ENCODE peak calls at places on chromosomes 2 and 18, in seven cellular contexts. Q is cardiac muscle cell, C is body of pancreas, R is PC-3, I is fibroblast of lung, G is left ventricle myocardium inferior, K is neural progenitor cell. V is an unnamed sample. For H3K4me1, the result is how much of the 10 kb centered on the place peaks cover.

GRCh38 chr2:12721571-12722444 is 5.1 kb downstream of the TRIB2 start:
- DNase-seq in Q (no peak), R (no peak), I (peak), C (no peak), K (peak), G (no peak), V (peak)

GRCh38 chr2:139946690-139947089 is 1166.5 kb upstream of the NXPH2 start:
- DNase-seq in C (no peak), I (no peak), Q (no peak), R (peak), K (peak), G (no peak), V (peak)

GRCh38 chr2:69817739-69818494 is 11.5 kb upstream of the GMCL1 start:
- DNase-seq in Q (peak), I (no peak), C (no peak), G (no peak), K (no peak), R (no peak), V (no peak)

GRCh38 chr2:59383473-59383872 is 1142.3 kb upstream of the FANCL start:
- DNase-seq in R (no peak), C (no peak), G (no peak), K (no peak), Q (no peak), I (no peak), V (no peak)

GRCh38 chr18:54822872-54823845 is 5.1 kb upstream of the RAB27B start:
- DNase-seq in K (no peak), R (peak), G (no peak), Q (no peak), C (no peak), I (peak), V (no peak)

GRCh38 chr2:182597570-182597969 is 118.5 kb upstream of the DNAJC10 start:
- DNase-seq in K (no peak), I (peak), G (no peak), C (no peak), Q (no peak), R (no peak), V (no peak)

GRCh38 chr18:79058007-79058406 is 11.2 kb upstream of the ATP9B start:
- DNase-seq in Q (no peak), G (no peak), R (no peak), I (no peak), K (no peak), C (no peak), V (no peak)

GRCh38 chr2:69464575-69464974 is 27.3 kb upstream of the NFU1 start:
- DNase-seq in C (peak), R (no peak), G (peak), Q (no peak), I (no peak), K (no peak), V (peak)

GRCh38 chr2:190088917-190089316 is 26.4 kb upstream of the MSTN start:
- DNase-seq in G (no peak), R (peak), K (peak), C (peak), Q (peak), I (peak), V (peak)

GRCh38 chr2:148645925-148646559 is 1.5 kb downstream of the EPC2 start:
- DNase-seq in C (peak), R (peak), G (no peak), Q (peak), I (peak), K (peak), V (peak)

GRCh38 chr2:217683096-217683870 is 319.5 kb downstream of the TNS1 start:
- DNase-seq in Q (no peak), I (no peak), C (no peak), K (no peak), G (no peak), R (no peak), V (no peak)

GRCh38 chr2:216281316-216281715 is 91.0 kb downstream of the MARCHF4 start:
- DNase-seq in I (no peak), R (no peak), C (no peak), G (no peak), Q (no peak), K (peak), V (no peak)

GRCh38 chr2:186683341-186683740 is 10.5 kb upstream of the FAM171B start:
- DNase-seq in R (no peak), I (peak), K (no peak), G (no peak), Q (no peak), C (no peak), V (no peak)

GRCh38 chr2:83782122-83782521 is 677.0 kb downstream of the SUCLG1 start:
- DNase-seq in Q (no peak), K (no peak), C (no peak), R (no peak), I (no peak), G (no peak), V (no peak)

DNA sequence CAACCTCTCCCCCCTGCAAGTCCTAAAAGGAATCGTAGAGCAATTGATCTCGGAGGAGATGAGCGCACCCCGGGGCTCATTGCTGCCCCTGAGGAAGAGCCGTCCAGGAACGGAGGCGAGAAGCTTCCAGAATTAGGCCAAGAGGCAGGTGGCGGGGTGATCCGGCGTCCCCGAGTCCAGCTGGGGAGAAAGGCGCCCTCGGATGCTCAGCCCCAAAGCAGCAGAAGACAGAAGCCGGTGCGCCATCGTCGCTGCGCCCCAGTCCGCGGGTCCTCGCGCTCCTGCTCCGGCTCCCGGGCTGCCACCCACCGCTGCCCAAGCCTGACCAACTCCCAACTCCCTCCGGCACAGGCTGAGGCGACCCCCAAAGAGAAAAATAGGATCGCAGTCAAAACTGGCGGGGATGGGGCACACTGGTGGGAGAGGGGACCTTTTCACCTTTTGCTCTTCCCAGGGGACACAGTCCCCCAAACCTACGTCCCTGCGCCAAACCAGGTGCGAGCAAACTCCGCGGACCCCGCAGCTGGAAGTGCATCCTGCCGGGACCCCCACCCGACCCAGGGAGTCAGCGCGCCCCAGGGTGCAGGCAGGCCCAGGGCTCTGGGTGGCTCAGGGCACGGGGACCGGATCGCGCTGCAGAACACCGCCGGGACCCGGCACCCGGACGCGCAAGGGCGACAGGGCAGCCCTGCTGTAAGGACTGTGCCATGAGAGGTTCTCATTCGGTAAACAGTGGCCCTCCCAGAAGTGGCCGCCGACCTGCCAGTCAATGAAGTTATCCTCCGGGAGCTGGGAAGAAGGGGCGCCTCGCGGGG is 8.5 kb upstream of the MEIS1 start:
- DNase-seq in Q (peak), R (no peak), I (no peak), K (peak), C (no peak), G (no peak), V (no peak)
- H3K4me3 ChIP-seq in Q (peak), R (no peak), I (peak), K (peak), C (peak), G (peak), V (peak)

GRCh38 chr2:33136056-33136455 is 189.3 kb downstream of the LTBP1 start:
- DNase-seq in K (no peak), G (no peak), Q (no peak), C (no peak), I (no peak), R (peak), V (no peak)

GRCh38 chr2:33133436-33133835 is 186.7 kb downstream of the LTBP1 start:
- DNase-seq in G (peak), C (no peak), Q (no peak), R (no peak), I (peak), K (no peak), V (no peak)

GRCh38 chr2:33135645-33136044 is 188.9 kb downstream of the LTBP1 start:
- DNase-seq in I (peak), G (no peak), R (no peak), Q (no peak), C (no peak), K (no peak), V (no peak)

GRCh38 chr2:33134764-33135560 is 188.2 kb downstream of the LTBP1 start:
- DNase-seq in K (no peak), Q (no peak), I (no peak), C (no peak), G (no peak), R (peak), V (no peak)

DNA sequence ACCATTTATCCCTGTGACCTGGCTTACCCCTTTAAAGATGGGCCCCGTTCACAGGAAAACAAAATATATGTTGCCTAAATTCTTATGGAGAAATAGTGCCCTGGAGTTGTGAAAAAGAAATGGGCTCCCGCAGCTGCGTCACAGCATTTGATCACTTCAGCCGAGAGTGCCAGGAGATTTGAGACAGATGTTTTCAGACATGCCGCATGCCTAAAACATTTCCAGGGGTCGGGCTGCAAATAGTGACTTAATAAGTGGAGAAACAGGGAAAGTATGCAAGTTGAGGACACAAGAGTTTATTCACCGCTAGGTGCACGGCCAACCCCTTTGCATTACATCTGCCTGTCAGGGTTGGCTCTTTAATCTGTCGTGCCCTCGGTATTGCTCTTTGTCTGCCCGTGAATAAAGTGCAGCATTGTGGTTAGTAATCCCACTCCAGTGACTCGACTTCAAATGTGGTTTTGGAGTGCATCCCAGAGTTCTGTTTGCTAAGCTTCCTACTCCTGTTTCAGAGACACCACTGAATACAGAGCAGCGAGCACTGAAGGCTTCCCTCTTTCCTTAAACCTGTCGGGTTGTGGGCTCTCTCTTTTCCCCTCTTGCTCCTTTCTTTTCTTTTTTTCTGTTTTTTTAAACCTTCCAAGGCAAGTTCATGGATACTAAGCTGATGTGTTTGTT is 187.5 kb downstream of the LTBP1 start:
- DNase-seq in R (peak), Q (peak), K (peak), I (peak), G (peak), C (peak), V (peak)
- H3K4me1 ChIP-seq in R (half or more), Q (under half), K (under half), I (under half), G (half or more), C (under half), V (under half)

DNA sequence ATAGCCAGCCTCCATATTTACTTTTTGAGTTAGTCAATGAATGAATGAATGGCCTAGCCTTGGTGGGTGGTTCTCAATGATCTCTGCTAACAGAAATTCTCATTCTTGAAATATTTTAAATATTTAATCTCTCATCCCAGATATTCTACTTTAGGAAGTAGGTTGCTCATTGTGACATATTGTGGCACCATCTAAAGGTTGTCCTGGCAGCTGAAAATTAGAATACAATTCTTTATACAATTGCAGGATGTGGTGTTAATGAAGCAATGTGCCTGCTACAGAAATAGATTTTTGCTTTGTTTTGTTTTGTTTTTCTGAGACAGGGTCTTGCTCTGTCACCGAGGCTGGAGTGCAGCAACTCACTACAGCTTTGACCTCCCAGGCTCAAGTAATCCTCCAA is 35.8 kb downstream of the SCG2 start:
- DNase-seq in Q (no peak), R (no peak), G (no peak), I (no peak), C (no peak), K (no peak), V (no peak)
- H3K4me3 ChIP-seq in Q (no peak), R (no peak), G (no peak), I (no peak), C (no peak), K (no peak), V (no peak)

DNA sequence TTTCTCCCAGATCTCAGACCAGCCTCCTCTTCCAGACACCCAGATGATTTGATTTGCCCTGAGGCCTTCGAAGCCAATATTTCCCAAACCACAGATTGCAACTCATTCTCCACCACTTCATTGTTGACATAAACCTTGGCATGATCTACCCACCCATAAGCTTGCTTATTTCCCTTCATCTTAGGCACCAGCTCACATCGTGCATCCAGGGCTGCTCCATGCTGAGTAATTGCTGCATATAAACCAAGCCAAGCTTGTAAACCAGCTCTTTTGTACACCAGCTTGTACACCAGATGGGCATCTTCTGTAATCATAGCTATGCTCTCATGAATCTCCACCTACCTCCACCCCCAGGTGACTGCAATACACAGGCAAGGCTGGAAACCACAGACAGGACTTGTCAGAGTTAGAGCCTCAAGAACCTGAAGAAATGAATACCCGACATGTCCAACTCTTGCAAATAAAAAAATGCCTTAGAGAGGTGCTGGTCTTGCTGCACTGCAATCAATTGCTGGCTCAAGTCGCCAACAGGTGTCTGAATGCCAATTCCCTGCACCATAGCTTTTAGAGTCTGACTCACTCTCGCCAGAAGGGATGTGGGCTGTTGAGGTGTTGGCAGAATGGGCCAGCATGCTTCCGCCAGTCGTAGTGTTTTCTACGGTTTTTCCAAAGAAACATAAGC is 31.5 kb downstream of the TRABD2A start:
- DNase-seq in C (no peak), K (no peak), Q (no peak), G (no peak), I (peak), R (peak), V (no peak)
- H3K4me1 ChIP-seq in C (under half), K (under half), Q (under half), G (under half), I (under half), R (under half), V (under half)

GRCh38 chr18:56648307-56648706 is 2.9 kb upstream of the WDR7 start:
- DNase-seq in I (no peak), C (no peak), G (no peak), K (no peak), Q (no peak), R (no peak), V (no peak)
- H3K4me3 ChIP-seq in I (no peak), C (no peak), G (no peak), K (no peak), Q (no peak), R (no peak), V (no peak)

V was measured in testis.